ENCODE peak calls at places on chromosomes 3 and 15, in four cellular contexts. M is GM23248, J is mammary epithelial cell, R is neural progenitor cell. W is an unnamed sample.

GRCh38 chr3:48273594-48274211 is 32.8 kb downstream of the ZNF589 start:
- DNase-seq in J (peak; percentile 34), M (peak; percentile 70), R (peak; percentile 79), W (peak; percentile 66)

GRCh38 chr3:89368846-89369245 is 261.4 kb downstream of the EPHA3 start:
- DNase-seq in J (peak; percentile 18), R (no peak), M (peak; percentile 7), W (no peak)

GRCh38 chr3:165211749-165212148 is 15.6 kb upstream of the SLITRK3 start:
- DNase-seq in J (no peak), R (peak; percentile 3), M (no peak), W (no peak)

GRCh38 chr3:14550651-14551611 is 10.8 kb upstream of the GRIP2 start:
- DNase-seq in R (peak; percentile 31), M (peak; percentile 69), J (peak; percentile 12), W (no peak)

GRCh38 chr3:87987952-87988351 is 70.9 kb downstream of the CGGBP1 start:
- DNase-seq in R (peak; percentile 23), M (peak; percentile 17), J (no peak), W (no peak)

GRCh38 chr3:179108091-179108490 is 36.5 kb upstream of the ZMAT3 start:
- DNase-seq in R (no peak), J (peak; percentile 79), M (peak; percentile 84), W (no peak)

GRCh38 chr3:153442386-153442785 is 280.4 kb downstream of the RAP2B start:
- DNase-seq in J (no peak), R (no peak), M (peak; percentile 56), W (no peak)

GRCh38 chr3:170499562-170500156 is 81.0 kb downstream of the CLDN11 start:
- DNase-seq in R (peak; percentile 46), J (peak; percentile 41), M (peak; percentile 85), W (peak; percentile 79)

GRCh38 chr15:40235201-40235890 is 3.5 kb upstream of the PAK6 start:
- DNase-seq in M (no peak), J (no peak), R (no peak), W (no peak)

GRCh38 chr15:57777034-57777433 is 70.5 kb downstream of the POLR2M start:
- DNase-seq in J (no peak), M (no peak), R (no peak), W (no peak)

GRCh38 chr15:92273732-92274131 is 119.9 kb upstream of the ST8SIA2 start:
- DNase-seq in R (no peak), M (no peak), J (no peak), W (no peak)

GRCh38 chr15:85454403-85454802 is 74.0 kb downstream of the AKAP13 start:
- DNase-seq in R (no peak), J (no peak), M (no peak), W (no peak)

GRCh38 chr3:138331143-138331894 is 1.7 kb upstream of the NME9 start:
- DNase-seq in M (peak; percentile 62), J (no peak), R (no peak), W (no peak)

GRCh38 chr3:15303216-15303615 is 29.2 kb downstream of the SH3BP5 start:
- DNase-seq in R (no peak), M (no peak), J (no peak), W (no peak)

GRCh38 chr3:138971766-138972320 is 24.8 kb downstream of the FOXL2NB start:
- DNase-seq in J (no peak), M (no peak), R (no peak), W (no peak)

GRCh38 chr3:131772278-131772893 is 262.4 kb downstream of the CPNE4 start:
- DNase-seq in R (no peak), M (no peak), J (peak; percentile 13), W (no peak)

GRCh38 chr3:46659285-46659684 is 34.2 kb downstream of the ALS2CL start:
- DNase-seq in J (no peak), R (peak; percentile 55), M (no peak), W (no peak)

GRCh38 chr3:122484985-122485384 is 29.8 kb downstream of the KPNA1 start:
- DNase-seq in R (no peak), M (peak; percentile 67), J (peak; percentile 57), W (no peak)

GRCh38 chr3:191502583-191502982 is 41.6 kb downstream of the PYDC2 start:
- DNase-seq in J (no peak), R (peak; percentile 15), M (no peak), W (peak; percentile 1)

GRCh38 chr3:171056528-171056927 is 30.0 kb upstream of the SLC2A2 start:
- DNase-seq in R (no peak), M (peak; percentile 73), J (peak; percentile 19), W (peak; percentile 35)

GRCh38 chr3:43319364-43319763 is 33.0 kb downstream of the SNRK start:
- DNase-seq in J (no peak), M (no peak), R (no peak), W (no peak)

GRCh38 chr3:151568095-151568685 is 107.3 kb upstream of the IGSF10 start:
- DNase-seq in J (no peak), M (peak; percentile 43), R (no peak), W (no peak)

GRCh38 chr3:165883866-165884478 is 46.7 kb upstream of the BCHE start:
- DNase-seq in M (no peak), R (no peak), J (no peak), W (no peak)

DNA sequence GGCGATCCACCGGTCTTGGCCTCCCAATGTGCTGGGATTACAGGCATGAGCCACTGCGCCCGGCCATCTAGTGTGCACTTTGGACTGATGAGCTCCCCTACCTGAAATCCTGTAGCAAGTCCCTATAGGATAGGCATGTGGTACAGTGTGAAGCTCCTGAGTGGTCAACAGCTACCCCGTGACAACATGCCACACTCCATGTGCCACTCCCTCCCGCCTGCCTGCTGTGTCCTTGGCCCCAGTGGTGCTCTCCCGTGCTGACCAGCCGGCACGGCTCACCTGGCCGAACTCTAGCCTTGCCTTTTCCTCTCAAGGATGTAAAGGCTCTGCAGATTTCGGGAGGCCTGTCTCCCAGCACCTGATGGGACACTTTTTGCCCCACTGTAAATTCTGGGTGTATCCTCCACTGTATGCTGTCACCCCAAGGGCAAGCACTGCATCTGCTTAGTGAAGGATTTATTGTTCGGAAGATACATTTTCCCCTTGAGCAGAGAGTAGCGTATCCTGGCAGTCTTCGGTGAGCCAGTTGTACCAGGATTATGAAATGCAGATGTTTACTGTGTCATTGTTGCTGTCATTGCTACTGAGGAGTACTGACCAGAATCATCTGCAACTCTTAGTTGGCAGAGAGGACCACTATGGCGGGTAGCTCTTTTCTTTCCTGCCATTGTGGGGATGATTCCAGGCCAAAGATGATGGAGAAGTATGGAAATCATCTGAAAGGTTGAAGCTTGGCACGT is 64.7 kb downstream of the IGF1R start:
- DNase-seq in M (no peak), J (no peak), R (no peak), W (no peak)
- H3K9ac ChIP-seq in M (no peak overlapping the region), J (no peak overlapping the region), R (no peak overlapping the region), W (no peak overlapping the region)

GRCh38 chr3:142709207-142709606 is 14.6 kb upstream of the TRPC1 start:
- DNase-seq in R (no peak), M (no peak), J (no peak), W (no peak)

GRCh38 chr3:142706308-142707127 is 17.3 kb upstream of the TRPC1 start:
- DNase-seq in R (no peak), M (no peak), J (no peak), W (no peak)

DNA sequence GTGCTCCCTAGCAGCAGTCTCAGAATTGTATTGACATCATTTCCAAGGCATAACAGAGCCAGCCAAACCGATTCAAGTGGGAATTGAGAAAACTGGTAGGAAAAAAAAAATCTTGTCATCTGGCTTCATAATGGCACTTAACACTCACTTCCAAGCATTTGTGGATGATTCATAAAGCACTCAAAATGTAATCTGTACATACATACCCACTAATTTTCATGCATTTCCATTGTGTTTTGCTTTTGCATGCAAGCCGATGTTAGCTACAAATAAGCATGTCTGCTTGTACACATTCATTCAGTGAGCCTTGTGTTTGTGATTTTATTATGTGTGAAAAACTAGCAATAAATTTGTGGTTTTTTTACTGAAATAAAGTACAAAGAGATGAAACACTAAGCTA is 18.6 kb upstream of the TRPC1 start:
- DNase-seq in M (peak; percentile 19), J (no peak), R (no peak), W (no peak)
- H3K9ac ChIP-seq in M (no peak overlapping the region), J (no peak overlapping the region), R (no peak overlapping the region), W (no peak overlapping the region)

DNA sequence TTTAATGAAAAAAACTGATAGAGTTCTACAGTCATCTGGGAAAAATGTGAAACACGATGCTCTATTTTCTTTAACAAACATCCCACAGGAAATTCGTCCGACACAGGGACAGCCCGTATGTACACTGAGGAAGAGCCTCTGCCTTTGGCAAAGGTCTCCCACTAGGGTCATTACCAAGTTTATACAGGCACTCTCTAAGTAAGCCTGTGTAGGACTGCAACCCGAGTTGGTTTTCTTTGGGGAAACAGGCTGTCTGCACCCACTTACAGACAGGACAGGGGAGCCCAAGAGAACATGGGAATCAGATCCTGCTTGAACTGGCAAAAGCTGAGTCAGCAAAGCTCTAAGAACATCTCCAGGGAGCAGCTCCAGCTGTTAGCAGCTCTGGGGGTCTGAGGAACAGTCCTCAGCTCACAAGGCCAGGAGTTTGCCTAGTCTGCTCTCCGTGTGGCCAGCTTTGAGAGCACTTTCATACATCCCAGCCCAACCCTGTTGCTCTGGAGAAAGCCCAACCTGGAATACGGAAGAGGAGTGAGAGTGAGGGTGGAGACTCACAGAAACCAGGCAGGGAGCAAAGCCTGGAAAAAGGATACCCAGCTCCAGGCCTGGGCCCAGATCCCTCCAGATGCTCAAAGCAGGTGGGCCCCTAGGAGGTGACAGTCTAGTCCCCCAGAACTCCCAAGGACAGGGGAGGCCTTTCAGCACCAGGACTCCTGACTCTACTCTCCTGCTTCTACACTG is 1.9 kb downstream of the TBC1D2B start:
- DNase-seq in M (peak; percentile 91), J (peak; percentile 72), R (peak; percentile 65), W (peak; percentile 68)
- H3K9ac ChIP-seq in M (peak overlapping the region; percentile 86), J (no peak overlapping the region), R (no peak overlapping the region), W (peak overlapping the region; percentile 59)

DNA sequence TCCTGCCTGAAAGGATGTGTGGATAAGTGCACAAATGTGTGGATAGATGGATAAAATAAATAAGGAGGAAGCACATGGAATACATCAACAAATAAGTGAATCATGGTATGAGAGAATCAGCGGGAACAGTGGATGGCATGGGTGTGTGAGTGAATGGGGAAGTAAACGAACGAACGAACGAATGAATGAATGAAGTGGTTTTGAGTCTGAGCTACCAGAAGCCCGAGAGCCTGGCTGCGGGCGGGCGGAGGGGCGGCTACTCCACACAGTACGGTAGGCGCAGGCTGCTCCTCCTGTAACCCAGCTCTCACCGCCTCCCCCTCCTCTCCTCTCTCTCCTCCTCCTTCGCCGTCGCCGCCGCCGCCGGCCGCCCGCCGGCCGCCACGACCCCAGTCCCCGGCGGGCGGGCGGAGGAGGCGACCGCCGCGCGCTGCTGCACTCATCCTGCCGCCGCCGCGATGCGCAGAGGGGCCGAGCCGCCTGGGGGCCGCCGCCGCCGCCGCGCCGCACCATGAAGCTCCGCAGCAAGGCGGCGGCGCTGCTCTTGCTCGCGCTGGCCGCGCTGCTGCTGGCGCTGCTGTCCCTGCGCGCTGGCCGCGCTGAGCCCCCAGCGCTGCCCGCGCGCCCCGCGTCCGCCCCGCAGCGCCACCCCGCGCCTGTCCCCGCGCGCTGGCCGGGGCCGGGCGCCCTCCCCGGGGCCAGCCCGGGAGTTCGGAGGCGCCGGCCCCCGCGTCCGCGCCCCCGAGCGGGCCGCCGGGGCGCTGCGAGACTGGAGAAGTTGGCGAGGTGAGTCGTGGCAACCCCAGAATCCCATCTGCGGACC is at the start of gene GXYLT2:
- DNase-seq in M (peak; percentile 81), R (peak; percentile 93), J (peak; percentile 64), W (peak; percentile 48)
- H3K9ac ChIP-seq in M (peak within 1 kb of the TSS; percentile 69), R (no peak within 1 kb of the TSS), J (peak within 1 kb of the TSS; percentile 65), W (peak within 1 kb of the TSS; percentile 57)

GRCh38 chr3:19559724-19560442 is 374.1 kb downstream of the EFHB start:
- DNase-seq in M (no peak), R (no peak), J (no peak), W (no peak)
- H3K9ac ChIP-seq in M (no peak overlapping the region), R (no peak overlapping the region), J (no peak overlapping the region), W (no peak overlapping the region)

W was measured in HepG2.